ENCODE peak calls at places on chromosomes 13 and 19, in seven cellular contexts. O is RWPE2; X is CD8-positive, alpha-beta T cell; M is mammary epithelial cell; T is naive thymus-derived CD4-positive, alpha-beta T cell; V is pancreas; E is gastrocnemius medialis. Q is an unnamed sample.

GRCh38 chr19:611506-611869 is 21.8 kb downstream of the HCN2 start:
- DNase-seq in O (no peak), X (no peak), M (peak; percentile 70), T (no peak), V (no peak), E (no peak), Q (no peak)

GRCh38 chr13:85334187-85334586 is 465.0 kb downstream of the SLITRK6 start:
- DNase-seq in O (no peak), X (no peak), M (no peak), T (no peak), V (no peak), E (no peak), Q (no peak)

GRCh38 chr19:19997656-19998268 is 41.5 kb downstream of the ZNF682 start:
- DNase-seq in O (no peak), X (peak; percentile 54), M (no peak), T (no peak), V (peak; percentile 45), E (no peak), Q (no peak)

GRCh38 chr19:42255766-42256750 is 1.1 kb upstream of the ERF start:
- DNase-seq in O (no peak), X (no peak), M (no peak), T (no peak), V (no peak), E (peak; percentile 28), Q (no peak)

GRCh38 chr19:2984196-2984490 is 6.8 kb downstream of the TLE6 start:
- DNase-seq in O (no peak), X (no peak), M (no peak), T (no peak), V (no peak), E (no peak), Q (no peak)

GRCh38 chr19:19860756-19861390 is 4.8 kb upstream of the ZNF253 start:
- DNase-seq in O (no peak), X (peak; percentile 66), M (no peak), T (peak; percentile 46), V (peak; percentile 37), E (no peak), Q (peak; percentile 54)

GRCh38 chr19:47707135-47707925 is 5.9 kb upstream of the EHD2 start:
- DNase-seq in O (no peak), X (peak; percentile 83), M (peak; percentile 68), T (peak; percentile 66), V (peak; percentile 74), E (peak; percentile 71), Q (peak; percentile 66)

GRCh38 chr19:3039641-3040077 is 10.6 kb upstream of the TLE2 start:
- DNase-seq in O (no peak), X (no peak), M (no peak), T (no peak), V (peak; percentile 61), E (peak; percentile 44), Q (peak; percentile 22)

GRCh38 chr13:110214637-110215036 is 92.3 kb downstream of the COL4A1 start:
- DNase-seq in O (no peak), X (no peak), M (no peak), T (no peak), V (no peak), E (no peak), Q (no peak)

GRCh38 chr13:70310720-70311119 is 202.5 kb upstream of the KLHL1 start:
- DNase-seq in O (no peak), X (no peak), M (peak; percentile 14), T (no peak), V (no peak), E (no peak), Q (no peak)

GRCh38 chr19:5951338-5951861 is 26.5 kb downstream of the RANBP3 start:
- DNase-seq in O (no peak), X (no peak), M (no peak), T (no peak), V (no peak), E (no peak), Q (no peak)

GRCh38 chr13:73059460-73060250 is 850 bp downstream of the KLF5 start:
- DNase-seq in O (no peak), X (peak; percentile 67), M (peak; percentile 55), T (peak; percentile 1), V (peak; percentile 86), E (peak; percentile 72), Q (no peak)

GRCh38 chr13:63706751-63707150 is 2291.1 kb upstream of the PCDH20 start:
- DNase-seq in O (no peak), X (no peak), M (no peak), T (no peak), V (no peak), E (no peak), Q (no peak)

GRCh38 chr19:511101-511841 is 4.0 kb downstream of the TPGS1 start:
- DNase-seq in O (no peak), X (peak; percentile 87), M (peak; percentile 67), T (peak; percentile 97), V (peak; percentile 46), E (no peak), Q (peak; percentile 89)

GRCh38 chr13:66700336-66700735 is 529.8 kb downstream of the PCDH9 start:
- DNase-seq in O (no peak), X (no peak), M (no peak), T (no peak), V (no peak), E (no peak), Q (no peak)

GRCh38 chr19:55112246-55112780 is 5.1 kb downstream of the PPP1R12C start:
- DNase-seq in O (no peak), X (no peak), M (no peak), T (no peak), V (peak; percentile 34), E (no peak), Q (no peak)

GRCh38 chr19:55112781-55113569 is 4.5 kb downstream of the PPP1R12C start:
- DNase-seq in O (no peak), X (no peak), M (no peak), T (no peak), V (no peak), E (peak; percentile 13), Q (no peak)

GRCh38 chr19:55113570-55114039 is 3.8 kb downstream of the PPP1R12C start:
- DNase-seq in O (no peak), X (no peak), M (peak; percentile 16), T (no peak), V (peak; percentile 75), E (peak; percentile 73), Q (no peak)

GRCh38 chr19:55109527-55110291 is 7.7 kb downstream of the PPP1R12C start:
- DNase-seq in O (no peak), X (no peak), M (no peak), T (no peak), V (no peak), E (no peak), Q (no peak)

GRCh38 chr19:55111238-55111831 is 6.1 kb downstream of the PPP1R12C start:
- DNase-seq in O (no peak), X (no peak), M (no peak), T (no peak), V (no peak), E (no peak), Q (no peak)
- H3K27ac ChIP-seq in O (no peak overlapping the region), X (no peak overlapping the region), M (no peak overlapping the region), T (no peak overlapping the region), V (no peak overlapping the region), E (peak overlapping the region; percentile 76), Q (no peak overlapping the region)

DNA sequence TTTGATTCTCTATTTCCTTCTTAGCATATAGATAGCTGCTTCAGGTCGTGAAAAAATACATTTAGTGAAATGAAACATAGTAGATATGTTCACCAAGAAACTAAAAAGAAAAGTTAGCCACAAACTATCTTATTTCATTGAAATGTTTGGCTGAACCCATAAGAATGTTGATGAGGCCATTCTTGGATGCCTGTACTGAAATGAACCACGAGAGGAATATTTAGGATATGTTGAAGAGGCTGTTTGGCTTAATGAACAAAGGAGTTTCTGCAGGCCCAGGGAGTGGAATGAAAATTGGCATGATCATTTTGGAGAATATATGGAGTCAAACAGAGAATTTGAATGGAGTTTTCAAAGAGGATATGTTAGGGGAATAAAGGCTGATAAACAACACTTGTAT is 36.2 kb downstream of the KL start:
- DNase-seq in O (no peak), X (no peak), M (no peak), T (no peak), V (no peak), E (no peak), Q (no peak)
- H3K36me3 ChIP-seq in O (no peaks in the 10 kb centered on the region), X (no peaks in the 10 kb centered on the region), M (no peaks in the 10 kb centered on the region), T (no peaks in the 10 kb centered on the region), V (no peaks in the 10 kb centered on the region), E (no peaks in the 10 kb centered on the region), Q (no peaks in the 10 kb centered on the region)

DNA sequence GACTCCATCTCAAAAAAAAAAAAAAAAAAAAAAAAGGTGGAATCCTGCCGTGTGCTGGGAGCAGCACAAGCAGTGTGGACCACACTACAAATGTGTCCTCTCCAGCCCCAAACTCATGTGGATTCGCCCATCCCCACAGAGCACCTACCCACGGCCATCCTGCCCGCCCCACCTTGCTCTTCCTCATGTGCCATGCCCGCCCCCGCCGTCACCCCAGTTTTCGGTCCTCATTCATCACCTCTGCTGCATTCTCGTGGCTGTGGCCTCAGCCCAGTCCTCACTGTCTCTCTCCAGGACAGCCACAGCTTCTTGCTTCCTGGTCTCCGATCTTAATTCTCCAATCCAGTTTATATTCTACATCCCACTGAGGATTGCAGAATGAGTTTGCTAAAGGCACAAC is 80.0 kb upstream of the TM9SF2 start:
- DNase-seq in O (no peak), X (no peak), M (no peak), T (no peak), V (no peak), E (no peak), Q (no peak)
- H3K4me1 ChIP-seq in O (no peaks in the 10 kb centered on the region), X (peaks cover 94% of the 10 kb centered on the region), M (no peaks in the 10 kb centered on the region), T (peaks cover 34% of the 10 kb centered on the region), V (no peaks in the 10 kb centered on the region), E (no peaks in the 10 kb centered on the region), Q (peaks cover 44% of the 10 kb centered on the region)

GRCh38 chr19:14570864-14571527 is 870 bp downstream of the NDUFB7 start:
- DNase-seq in O (no peak), X (no peak), M (no peak), T (no peak), V (no peak), E (no peak), Q (no peak)
- H3K27ac ChIP-seq in O (peak overlapping the region; percentile 22), X (peak overlapping the region; percentile 73), M (peak overlapping the region; percentile 70), T (peak overlapping the region; percentile 74), V (no peak overlapping the region), E (peak overlapping the region; percentile 92), Q (peak overlapping the region; percentile 60)

GRCh38 chr19:12628040-12629022 is 17.6 kb downstream of the ZNF791 start:
- DNase-seq in O (no peak), X (no peak), M (peak; percentile 20), T (no peak), V (no peak), E (no peak), Q (no peak)
- H3K36me3 ChIP-seq in O (peaks cover 73% of the 10 kb centered on the region), X (peaks cover 26% of the 10 kb centered on the region), M (peaks cover 32% of the 10 kb centered on the region), T (peaks cover 32% of the 10 kb centered on the region), V (peaks cover 3% of the 10 kb centered on the region), E (peaks cover 73% of the 10 kb centered on the region), Q (peaks cover 60% of the 10 kb centered on the region)

DNA sequence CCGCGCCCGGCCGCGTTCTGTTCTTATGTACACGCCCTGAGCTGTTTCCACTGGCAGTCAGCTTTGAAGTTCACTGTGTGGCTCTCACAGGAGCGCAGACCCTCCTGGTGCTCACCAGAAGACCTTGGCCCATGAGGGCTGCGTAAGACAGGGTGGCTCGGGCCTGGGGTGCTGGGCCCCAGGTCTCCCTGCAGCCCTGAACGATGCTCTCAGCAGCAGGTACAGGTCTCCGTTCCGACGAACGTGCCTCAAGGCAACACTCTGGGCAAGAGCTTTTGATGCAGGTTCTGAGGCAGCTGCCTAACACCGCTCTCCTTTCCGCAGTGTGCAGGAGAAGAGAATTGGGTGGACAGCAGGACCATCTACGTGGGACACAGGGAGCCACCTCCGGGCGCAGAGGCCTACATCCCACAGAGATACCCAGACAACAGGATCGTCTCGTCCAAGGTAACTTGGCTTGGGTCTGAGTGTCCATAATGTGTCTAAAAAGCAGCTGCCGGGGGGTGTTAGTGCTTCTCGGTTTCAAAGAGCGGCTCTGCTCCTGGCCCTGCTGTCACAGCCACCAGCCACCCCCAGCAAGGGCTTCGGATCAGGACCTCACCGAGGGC is 95.1 kb downstream of the ATP11A start:
- DNase-seq in O (no peak), X (peak; percentile 39), M (no peak), T (no peak), V (no peak), E (no peak), Q (no peak)
- H3K4me1 ChIP-seq in O (no peaks in the 10 kb centered on the region), X (no peaks in the 10 kb centered on the region), M (peaks cover 8% of the 10 kb centered on the region), T (no peaks in the 10 kb centered on the region), V (no peaks in the 10 kb centered on the region), E (peaks cover 8% of the 10 kb centered on the region), Q (no peaks in the 10 kb centered on the region)